ENCODE peak calls at places on chromosome 1, in ten cellular contexts. M is PC-3; X is K562; F is astrocyte; G is ovary; Z is CD8-positive, alpha-beta memory T cell; S is stomach; Q is left ventricle myocardium inferior; Y is mammary epithelial cell; B is uterus. L is an unnamed sample. For H3K4me1, the result is how much of the 10 kb centered on the place peaks cover.

GRCh38 chr1:175208773-175209492 is 16.4 kb upstream of the KIAA0040 start:
- DNase-seq in M (no peak), X (no peak), F (no peak), G (no peak), Z (peak), S (no peak), Q (no peak), Y (no peak), B (no peak), L (no peak)

GRCh38 chr1:211951856-211952255 is 83.5 kb downstream of the INTS7 start:
- DNase-seq in M (peak), X (no peak), F (peak), G (no peak), Z (no peak), S (no peak), Q (no peak), Y (peak), B (no peak), L (no peak)

GRCh38 chr1:228691926-228692325 is 43.4 kb upstream of the RHOU start:
- DNase-seq in M (peak), X (peak), F (peak), G (no peak), Z (peak), S (peak), Q (no peak), Y (peak), B (no peak), L (no peak)

GRCh38 chr1:22048351-22049192 is 3.9 kb upstream of the CDC42 start:
- DNase-seq in M (peak), X (peak), F (no peak), G (no peak), Z (no peak), S (no peak), Q (no peak), Y (peak), B (no peak), L (no peak)

GRCh38 chr1:158821723-158822122 is 9.4 kb upstream of the MNDA start:
- DNase-seq in M (no peak), X (no peak), F (no peak), G (no peak), Z (no peak), S (no peak), Q (no peak), Y (no peak), B (no peak), L (no peak)

GRCh38 chr1:29333008-29333407 is 96.7 kb downstream of the PTPRU start:
- DNase-seq in M (no peak), X (no peak), F (no peak), G (no peak), Z (no peak), S (no peak), Q (no peak), Y (no peak), B (no peak), L (no peak)

GRCh38 chr1:246117066-246117791 is 389.9 kb downstream of the SMYD3 start:
- DNase-seq in M (peak), X (peak), F (peak), G (no peak), Z (peak), S (peak), Q (no peak), Y (no peak), B (no peak), L (no peak)

GRCh38 chr1:84929581-84929980 is 36.6 kb upstream of the LPAR3 start:
- DNase-seq in M (peak), X (no peak), F (no peak), G (no peak), Z (no peak), S (no peak), Q (no peak), Y (no peak), B (no peak), L (no peak)

GRCh38 chr1:99051611-99052283 is 47.1 kb upstream of the PLPPR5 start:
- DNase-seq in M (no peak), X (no peak), F (no peak), G (no peak), Z (no peak), S (no peak), Q (no peak), Y (no peak), B (no peak), L (no peak)

GRCh38 chr1:6248161-6248776 is 4.3 kb downstream of the HES3 start:
- DNase-seq in M (no peak), X (no peak), F (no peak), G (peak), Z (no peak), S (no peak), Q (no peak), Y (no peak), B (no peak), L (no peak)

GRCh38 chr1:95388041-95388440 is 154.0 kb downstream of the RWDD3 start:
- DNase-seq in M (no peak), X (no peak), F (no peak), G (no peak), Z (no peak), S (no peak), Q (no peak), Y (no peak), B (no peak), L (no peak)

GRCh38 chr1:156371553-156372264 is 2.7 kb downstream of the RHBG start:
- DNase-seq in M (peak), X (no peak), F (peak), G (peak), Z (no peak), S (no peak), Q (peak), Y (peak), B (peak), L (no peak)

GRCh38 chr1:230424440-230425251 is 1.5 kb downstream of the PGBD5 start:
- DNase-seq in M (no peak), X (no peak), F (no peak), G (no peak), Z (no peak), S (no peak), Q (no peak), Y (no peak), B (no peak), L (no peak)

GRCh38 chr1:179938752-179939151 is 15.9 kb upstream of the CEP350 start:
- DNase-seq in M (peak), X (no peak), F (peak), G (no peak), Z (no peak), S (no peak), Q (no peak), Y (no peak), B (no peak), L (no peak)

GRCh38 chr1:99645199-99645598 is 714 bp upstream of the PALMD start:
- DNase-seq in M (peak), X (peak), F (peak), G (peak), Z (no peak), S (no peak), Q (no peak), Y (peak), B (peak), L (no peak)

GRCh38 chr1:228685081-228685480 is 50.2 kb upstream of the RHOU start:
- DNase-seq in M (no peak), X (no peak), F (peak), G (no peak), Z (no peak), S (no peak), Q (no peak), Y (no peak), B (no peak), L (no peak)

GRCh38 chr1:44926311-44926781 is 60.0 kb downstream of the EIF2B3 start:
- DNase-seq in M (no peak), X (no peak), F (peak), G (no peak), Z (no peak), S (no peak), Q (no peak), Y (no peak), B (no peak), L (no peak)

GRCh38 chr1:214513394-214513793 is 38.0 kb downstream of the PTPN14 start:
- DNase-seq in M (no peak), X (no peak), F (no peak), G (no peak), Z (no peak), S (no peak), Q (no peak), Y (no peak), B (no peak), L (no peak)

GRCh38 chr1:107840746-107841145 is 124.2 kb downstream of the VAV3 start:
- DNase-seq in M (no peak), X (no peak), F (no peak), G (no peak), Z (peak), S (no peak), Q (no peak), Y (no peak), B (no peak), L (no peak)

GRCh38 chr1:12597792-12598191 is 20.2 kb downstream of the DHRS3 start:
- DNase-seq in M (peak), X (no peak), F (no peak), G (no peak), Z (no peak), S (peak), Q (peak), Y (no peak), B (no peak), L (no peak)

GRCh38 chr1:108747128-108747827 is 804 bp downstream of the STXBP3 start:
- DNase-seq in M (peak), X (peak), F (peak), G (peak), Z (peak), S (peak), Q (peak), Y (peak), B (peak), L (peak)

GRCh38 chr1:2989976-2990375 is 31.3 kb upstream of the ACTRT2 start:
- DNase-seq in M (no peak), X (no peak), F (no peak), G (no peak), Z (no peak), S (no peak), Q (peak), Y (no peak), B (no peak), L (no peak)

GRCh38 chr1:111738436-111739221 is 566 bp downstream of the INKA2 start:
- DNase-seq in M (peak), X (no peak), F (peak), G (peak), Z (peak), S (peak), Q (peak), Y (peak), B (peak), L (no peak)

GRCh38 chr1:115158181-115158580 is 68.9 kb upstream of the TSPAN2 start:
- DNase-seq in M (peak), X (no peak), F (peak), G (peak), Z (no peak), S (no peak), Q (peak), Y (peak), B (peak), L (no peak)

GRCh38 chr1:6447818-6448748 is 17.9 kb downstream of the TNFRSF25 start:
- DNase-seq in M (peak), X (no peak), F (no peak), G (no peak), Z (peak), S (no peak), Q (no peak), Y (no peak), B (no peak), L (no peak)

GRCh38 chr1:241598234-241598633 is 41.9 kb downstream of the CHML start:
- DNase-seq in M (no peak), X (no peak), F (no peak), G (no peak), Z (no peak), S (no peak), Q (no peak), Y (no peak), B (no peak), L (no peak)

GRCh38 chr1:181134543-181135461 is 46.3 kb downstream of the IER5 start:
- DNase-seq in M (peak), X (no peak), F (peak), G (no peak), Z (no peak), S (peak), Q (no peak), Y (peak), B (no peak), L (no peak)

GRCh38 chr1:200896571-200897187 is 2.0 kb downstream of the INAVA start:
- DNase-seq in M (peak), X (no peak), F (peak), G (no peak), Z (no peak), S (peak), Q (no peak), Y (peak), B (no peak), L (no peak)

GRCh38 chr1:225817611-225818061 is 7.7 kb downstream of the EPHX1 start:
- DNase-seq in M (peak), X (peak), F (peak), G (peak), Z (no peak), S (peak), Q (peak), Y (peak), B (peak), L (no peak)

GRCh38 chr1:182507685-182508084 is 57.7 kb downstream of the RGSL1 start:
- DNase-seq in M (no peak), X (no peak), F (no peak), G (no peak), Z (no peak), S (no peak), Q (no peak), Y (peak), B (no peak), L (no peak)

GRCh38 chr1:2255047-2255419 is 26.9 kb downstream of the SKI start:
- DNase-seq in M (no peak), X (no peak), F (no peak), G (no peak), Z (no peak), S (no peak), Q (no peak), Y (no peak), B (no peak), L (no peak)

GRCh38 chr1:117612517-117613248 is 6.8 kb downstream of the TENT5C start:
- DNase-seq in M (peak), X (peak), F (peak), G (no peak), Z (no peak), S (no peak), Q (no peak), Y (peak), B (no peak), L (no peak)

GRCh38 chr1:94887603-94888171 is 39.2 kb downstream of the CNN3 start:
- DNase-seq in M (no peak), X (no peak), F (no peak), G (no peak), Z (no peak), S (no peak), Q (no peak), Y (no peak), B (no peak), L (no peak)

GRCh38 chr1:220786057-220786336 is 716 bp upstream of the MTARC1 start:
- DNase-seq in M (no peak), X (no peak), F (no peak), G (peak), Z (no peak), S (peak), Q (peak), Y (no peak), B (no peak), L (no peak)

GRCh38 chr1:183129921-183130675 is 56.0 kb upstream of the LAMC2 start:
- DNase-seq in M (no peak), X (no peak), F (no peak), G (no peak), Z (no peak), S (no peak), Q (no peak), Y (no peak), B (no peak), L (no peak)

GRCh38 chr1:37633950-37634553 is 640 bp downstream of the RSPO1 start:
- DNase-seq in M (no peak), X (no peak), F (no peak), G (no peak), Z (no peak), S (no peak), Q (no peak), Y (no peak), B (no peak), L (no peak)

GRCh38 chr1:45146833-45147232 is 59.6 kb downstream of the ZSWIM5 start:
- DNase-seq in M (no peak), X (no peak), F (no peak), G (no peak), Z (no peak), S (no peak), Q (no peak), Y (no peak), B (no peak), L (no peak)

GRCh38 chr1:85952460-85952859 is 204.1 kb downstream of the COL24A1 start:
- DNase-seq in M (no peak), X (no peak), F (no peak), G (no peak), Z (no peak), S (no peak), Q (no peak), Y (no peak), B (no peak), L (no peak)

GRCh38 chr1:39266269-39266668 is 61.8 kb downstream of the MACF1 start:
- DNase-seq in M (peak), X (no peak), F (no peak), G (no peak), Z (no peak), S (no peak), Q (no peak), Y (no peak), B (no peak), L (no peak)
- H3K4me1 ChIP-seq in M (under half), X (under half), F (under half), G (under half), Z (half or more), S (under half), Q (half or more), Y (under half), B (under half), L (under half)

GRCh38 chr1:153415850-153416570 is at the start of gene S100A7A:
- DNase-seq in M (no peak), X (no peak), F (no peak), G (no peak), Z (no peak), S (no peak), Q (no peak), Y (no peak), B (no peak), L (no peak)
- H3K27ac ChIP-seq in M (no peak), X (no peak), F (no peak), G (no peak), Z (no peak), S (no peak), Q (no peak), Y (no peak), B (no peak), L (no peak)

GRCh38 chr1:8663090-8663802 is 154.2 kb downstream of the RERE start:
- DNase-seq in M (peak), X (no peak), F (no peak), G (no peak), Z (no peak), S (no peak), Q (no peak), Y (no peak), B (no peak), L (no peak)

GRCh38 chr1:8661185-8662110 is 156.0 kb downstream of the RERE start:
- DNase-seq in M (peak), X (peak), F (peak), G (peak), Z (no peak), S (no peak), Q (no peak), Y (peak), B (peak), L (no peak)

GRCh38 chr1:8662380-8663072 is 154.9 kb downstream of the RERE start:
- DNase-seq in M (peak), X (no peak), F (no peak), G (no peak), Z (no peak), S (no peak), Q (no peak), Y (peak), B (no peak), L (no peak)

GRCh38 chr1:8663915-8664331 is 153.5 kb downstream of the RERE start:
- DNase-seq in M (no peak), X (no peak), F (no peak), G (no peak), Z (no peak), S (peak), Q (no peak), Y (no peak), B (peak), L (no peak)

GRCh38 chr1:8660455-8660854 is 157.0 kb downstream of the RERE start:
- DNase-seq in M (peak), X (peak), F (peak), G (no peak), Z (no peak), S (no peak), Q (peak), Y (peak), B (peak), L (no peak)
- H3K4me1 ChIP-seq in M (under half), X (under half), F (under half), G (under half), Z (under half), S (under half), Q (half or more), Y (under half), B (under half), L (half or more)

GRCh38 chr1:19405761-19406481 is 79.4 kb downstream of the CAPZB start:
- DNase-seq in M (no peak), X (no peak), F (peak), G (no peak), Z (no peak), S (no peak), Q (no peak), Y (no peak), B (no peak), L (no peak)
- H3K27ac ChIP-seq in M (no peak), X (no peak), F (no peak), G (peak), Z (no peak), S (no peak), Q (peak), Y (no peak), B (peak), L (peak)

GRCh38 chr1:10200620-10201019 is 9.8 kb upstream of the KIF1B start:
- DNase-seq in M (no peak), X (no peak), F (no peak), G (no peak), Z (no peak), S (no peak), Q (no peak), Y (no peak), B (no peak), L (no peak)
- H3K4me1 ChIP-seq in M (under half), X (under half), F (under half), G (under half), Z (under half), S (under half), Q (under half), Y (under half), B (under half), L (under half)

GRCh38 chr1:89918794-89919155 is 76.1 kb upstream of the ZNF326 start:
- DNase-seq in M (peak), X (no peak), F (no peak), G (no peak), Z (no peak), S (no peak), Q (no peak), Y (peak), B (no peak), L (no peak)
- H3K27ac ChIP-seq in M (no peak), X (no peak), F (no peak), G (no peak), Z (no peak), S (no peak), Q (no peak), Y (no peak), B (no peak), L (no peak)

GRCh38 chr1:218823291-218823900 is 350.3 kb upstream of the LYPLAL1 start:
- DNase-seq in M (peak), X (no peak), F (peak), G (no peak), Z (no peak), S (no peak), Q (no peak), Y (peak), B (no peak), L (no peak)
- H3K4me1 ChIP-seq in M (under half), X (under half), F (under half), G (under half), Z (under half), S (under half), Q (under half), Y (under half), B (under half), L (under half)

GRCh38 chr1:234605983-234606730 is 3.8 kb downstream of the IRF2BP2 start:
- DNase-seq in M (peak), X (no peak), F (no peak), G (peak), Z (peak), S (peak), Q (peak), Y (peak), B (no peak), L (no peak)
- H3K27ac ChIP-seq in M (peak), X (peak), F (peak), G (peak), Z (peak), S (peak), Q (peak), Y (peak), B (peak), L (peak)

GRCh38 chr1:233672732-233673131 is 58.8 kb downstream of the KCNK1 start:
- DNase-seq in M (no peak), X (no peak), F (no peak), G (no peak), Z (no peak), S (no peak), Q (no peak), Y (no peak), B (no peak), L (no peak)
- H3K4me1 ChIP-seq in M (under half), X (under half), F (under half), G (under half), Z (under half), S (under half), Q (under half), Y (under half), B (under half), L (under half)